ENCODE peak calls at places on chromosomes 11 and 22, in seven cellular contexts. T, W, P, N, Y, M and R are unnamed samples.

GRCh38 chr11:58934945-58935513 is 4.3 kb upstream of the GLYATL1 start:
- DNase-seq in T (no peak), Y (no peak), M (no peak), P (no peak), W (no peak), N (no peak), R (no peak)

GRCh38 chr11:23995891-23996290 is 501.0 kb upstream of the LUZP2 start:
- DNase-seq in P (no peak), N (no peak), W (no peak), Y (no peak), M (peak; percentile 13), T (no peak), R (no peak)

GRCh38 chr11:8828055-8828454 is 82.9 kb upstream of the AKIP1 start:
- DNase-seq in T (peak; percentile 24), W (no peak), P (no peak), M (no peak), Y (no peak), N (no peak), R (no peak)

GRCh38 chr11:97092823-97093222 is 703.0 kb downstream of the JRKL start:
- DNase-seq in Y (no peak), W (no peak), P (no peak), M (no peak), N (no peak), T (no peak), R (no peak)

GRCh38 chr22:38872172-38872830 is at the start of gene CBX6:
- DNase-seq in T (peak; percentile 97), Y (peak; percentile 92), W (peak; percentile 94), N (peak; percentile 88), M (peak; percentile 96), P (peak; percentile 73), R (peak; percentile 87)

GRCh38 chr11:10898763-10899541 is 41.1 kb upstream of the ZBED5 start:
- DNase-seq in W (no peak), N (no peak), T (no peak), Y (no peak), M (peak; percentile 8), P (no peak), R (no peak)

GRCh38 chr22:41998361-41999261 is at the start of gene WBP2NL:
- DNase-seq in M (peak; percentile 88), P (peak; percentile 57), N (peak; percentile 88), T (peak; percentile 94), Y (peak; percentile 89), W (peak; percentile 86), R (peak; percentile 85)

GRCh38 chr11:35794850-35795249 is 132.3 kb downstream of the TRIM44 start:
- DNase-seq in T (no peak), W (no peak), M (no peak), Y (no peak), N (no peak), P (no peak), R (no peak)

GRCh38 chr22:38309614-38310517 is 7.4 kb downstream of the CSNK1E start:
- DNase-seq in N (no peak), W (no peak), Y (no peak), P (no peak), T (no peak), M (no peak), R (no peak)

GRCh38 chr11:126716456-126717083 is 284.0 kb downstream of the KIRREL3 start:
- DNase-seq in T (peak; percentile 56), Y (peak; percentile 75), M (peak; percentile 51), W (peak; percentile 15), P (peak; percentile 10), N (peak; percentile 47), R (peak; percentile 49)